ENCODE peak calls at places on chromosomes 1 and 21, in four cellular contexts. O, G, Z and P are unnamed samples.

GRCh38 chr1:180250883-180251509 is 20.9 kb downstream of the LHX4 start:
- DNase-seq in O (no peak), Z (no peak), G (no peak), P (no peak)

GRCh38 chr1:54791880-54792522 is 9.1 kb downstream of the TTC22 start:
- DNase-seq in O (no peak), G (no peak), Z (no peak), P (no peak)

GRCh38 chr1:18537386-18538306 is 56.9 kb downstream of the KLHDC7A start:
- DNase-seq in Z (no peak), G (no peak), O (no peak), P (no peak)

GRCh38 chr1:8144318-8144717 is 118.2 kb upstream of the ERRFI1 start:
- DNase-seq in Z (no peak), G (no peak), O (no peak), P (no peak)

GRCh38 chr21:45846373-45847160 is 135.0 kb upstream of the COL6A1 start:
- DNase-seq in G (no peak), O (no peak), Z (peak; percentile 4), P (no peak)

GRCh38 chr1:97654866-97655265 is 266.0 kb downstream of the DPYD start:
- DNase-seq in G (no peak), Z (peak; percentile 27), O (peak; percentile 14), P (no peak)

GRCh38 chr21:45975017-45975595 is 6.5 kb upstream of the COL6A1 start:
- DNase-seq in O (no peak), Z (no peak), G (no peak), P (peak; percentile 64)

GRCh38 chr1:36349241-36349671 is 25.8 kb upstream of the EVA1B start:
- DNase-seq in Z (no peak), G (peak; percentile 54), O (no peak), P (no peak)

GRCh38 chr1:204493882-204494280 is 724 bp downstream of the PIK3C2B start:
- DNase-seq in Z (no peak), G (peak; percentile 98), O (peak; percentile 25), P (peak; percentile 74)

GRCh38 chr21:41659791-41660560 is 106.9 kb downstream of the RIPK4 start:
- DNase-seq in G (peak; percentile 86), O (no peak), Z (peak; percentile 47), P (peak; percentile 72)

GRCh38 chr1:66981679-66982078 is 56.9 kb downstream of the MIER1 start:
- DNase-seq in G (no peak), Z (peak; percentile 30), O (no peak), P (no peak)

GRCh38 chr1:4517559-4517958 is 136.8 kb upstream of the AJAP1 start:
- DNase-seq in Z (no peak), G (no peak), O (no peak), P (no peak)

GRCh38 chr1:212161231-212161781 is 123.9 kb upstream of the PPP2R5A start:
- DNase-seq in G (no peak), O (peak; percentile 37), Z (peak; percentile 69), P (peak; percentile 87)

GRCh38 chr1:44689447-44689765 is 14.9 kb downstream of the ARMH1 start:
- DNase-seq in G (no peak), O (no peak), Z (no peak), P (no peak)

GRCh38 chr1:183571678-183572268 is 18.5 kb downstream of the NCF2 start:
- DNase-seq in G (peak; percentile 22), Z (peak; percentile 80), O (no peak), P (no peak)

GRCh38 chr21:37758997-37759396 is 157.3 kb downstream of the KCNJ6 start:
- DNase-seq in Z (no peak), G (no peak), O (no peak), P (no peak)